ENCODE peak calls at places on chromosomes 7 and 10, in six cellular contexts. One of them, this sample, is unnamed. For H3K9me3, the result is how much of the 10 kb centered on the place peaks cover.

GRCh38 chr7:137992042-137992737 is 9.7 kb downstream of the CREB3L2 start:
- DNase-seq in right lobe of liver: no peak
- DNase-seq in stomach: no peak
- DNase-seq in endothelial cell of umbilical vein: peak
- DNase-seq in gastrocnemius medialis: no peak
- DNase-seq in CD8-positive, alpha-beta memory T cell: no peak
- DNase-seq in this sample: no peak

GRCh38 chr7:26368542-26368941 is 76.9 kb downstream of the SNX10 start:
- DNase-seq in right lobe of liver: no peak
- DNase-seq in stomach: no peak
- DNase-seq in endothelial cell of umbilical vein: peak
- DNase-seq in gastrocnemius medialis: no peak
- DNase-seq in CD8-positive, alpha-beta memory T cell: no peak
- DNase-seq in this sample: no peak

GRCh38 chr7:154960063-154960790 is 42.7 kb downstream of the PAXIP1 start:
- DNase-seq in right lobe of liver: no peak
- DNase-seq in stomach: no peak
- DNase-seq in endothelial cell of umbilical vein: no peak
- DNase-seq in gastrocnemius medialis: no peak
- DNase-seq in CD8-positive, alpha-beta memory T cell: no peak
- DNase-seq in this sample: no peak

GRCh38 chr7:3336042-3336665 is 35.1 kb downstream of the SDK1 start:
- DNase-seq in right lobe of liver: no peak
- DNase-seq in stomach: no peak
- DNase-seq in endothelial cell of umbilical vein: no peak
- DNase-seq in gastrocnemius medialis: no peak
- DNase-seq in CD8-positive, alpha-beta memory T cell: no peak
- DNase-seq in this sample: no peak

GRCh38 chr10:34800624-34801023 is 14.5 kb downstream of the PARD3 start:
- DNase-seq in right lobe of liver: no peak
- DNase-seq in stomach: no peak
- DNase-seq in endothelial cell of umbilical vein: no peak
- DNase-seq in gastrocnemius medialis: no peak
- DNase-seq in CD8-positive, alpha-beta memory T cell: no peak
- DNase-seq in this sample: no peak

GRCh38 chr7:17408904-17409290 is 110.4 kb downstream of the AHR start:
- DNase-seq in right lobe of liver: no peak
- DNase-seq in stomach: no peak
- DNase-seq in endothelial cell of umbilical vein: no peak
- DNase-seq in gastrocnemius medialis: no peak
- DNase-seq in CD8-positive, alpha-beta memory T cell: no peak
- DNase-seq in this sample: no peak

GRCh38 chr10:68345621-68346020 is 12.9 kb upstream of the PBLD start:
- DNase-seq in right lobe of liver: no peak
- DNase-seq in stomach: no peak
- DNase-seq in endothelial cell of umbilical vein: no peak
- DNase-seq in gastrocnemius medialis: no peak
- DNase-seq in CD8-positive, alpha-beta memory T cell: no peak
- DNase-seq in this sample: no peak

GRCh38 chr10:122386514-122386913 is 12.0 kb downstream of the PLEKHA1 start:
- DNase-seq in right lobe of liver: no peak
- DNase-seq in stomach: no peak
- DNase-seq in endothelial cell of umbilical vein: no peak
- DNase-seq in gastrocnemius medialis: no peak
- DNase-seq in CD8-positive, alpha-beta memory T cell: no peak
- DNase-seq in this sample: no peak

GRCh38 chr7:68980011-68980410 is 618.3 kb upstream of the AUTS2 start:
- DNase-seq in right lobe of liver: no peak
- DNase-seq in stomach: no peak
- DNase-seq in endothelial cell of umbilical vein: no peak
- DNase-seq in gastrocnemius medialis: no peak
- DNase-seq in CD8-positive, alpha-beta memory T cell: no peak
- DNase-seq in this sample: peak

GRCh38 chr10:73232887-73233286 is 14.2 kb downstream of the DNAJC9 start:
- DNase-seq in right lobe of liver: no peak
- DNase-seq in stomach: no peak
- DNase-seq in endothelial cell of umbilical vein: peak
- DNase-seq in gastrocnemius medialis: no peak
- DNase-seq in CD8-positive, alpha-beta memory T cell: no peak
- DNase-seq in this sample: no peak

GRCh38 chr7:158083526-158084310 is 503.9 kb downstream of the PTPRN2 start:
- DNase-seq in right lobe of liver: no peak
- DNase-seq in stomach: peak
- DNase-seq in endothelial cell of umbilical vein: no peak
- DNase-seq in gastrocnemius medialis: no peak
- DNase-seq in CD8-positive, alpha-beta memory T cell: no peak
- DNase-seq in this sample: no peak
- H3K9me3 ChIP-seq in right lobe of liver: under half
- H3K9me3 ChIP-seq in stomach: under half
- H3K9me3 ChIP-seq in endothelial cell of umbilical vein: under half
- H3K9me3 ChIP-seq in gastrocnemius medialis: under half
- H3K9me3 ChIP-seq in CD8-positive, alpha-beta memory T cell: under half
- H3K9me3 ChIP-seq in this sample: under half

DNA sequence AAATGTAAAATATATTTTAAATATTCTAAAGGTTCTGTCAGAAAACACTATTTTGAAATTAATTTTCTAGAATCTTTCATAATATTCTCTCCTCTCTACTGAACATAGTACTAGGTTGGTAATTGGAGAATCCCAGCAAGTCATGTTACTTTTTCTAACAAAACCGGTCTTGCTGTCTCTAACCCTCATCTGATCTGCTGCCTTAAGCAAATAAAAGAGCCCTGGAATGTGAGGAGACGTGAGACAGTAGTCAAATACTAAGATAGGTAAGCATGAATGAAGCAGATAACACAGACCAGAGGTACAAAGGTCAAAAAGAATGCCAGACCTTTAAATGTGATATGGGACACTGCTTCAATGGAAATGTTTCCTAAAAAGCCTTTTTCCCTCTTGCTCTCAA is 462.4 kb upstream of the NUPR2 start:
- DNase-seq in right lobe of liver: no peak
- DNase-seq in stomach: no peak
- DNase-seq in endothelial cell of umbilical vein: no peak
- DNase-seq in gastrocnemius medialis: no peak
- DNase-seq in CD8-positive, alpha-beta memory T cell: no peak
- DNase-seq in this sample: no peak
- H3K9me3 ChIP-seq in right lobe of liver: under half
- H3K9me3 ChIP-seq in stomach: under half
- H3K9me3 ChIP-seq in endothelial cell of umbilical vein: under half
- H3K9me3 ChIP-seq in gastrocnemius medialis: under half
- H3K9me3 ChIP-seq in CD8-positive, alpha-beta memory T cell: under half
- H3K9me3 ChIP-seq in this sample: under half

GRCh38 chr10:133026171-133026570 is 61.6 kb upstream of the ADGRA1 start:
- DNase-seq in right lobe of liver: no peak
- DNase-seq in stomach: no peak
- DNase-seq in endothelial cell of umbilical vein: no peak
- DNase-seq in gastrocnemius medialis: no peak
- DNase-seq in CD8-positive, alpha-beta memory T cell: no peak
- DNase-seq in this sample: no peak
- H3K9me3 ChIP-seq in right lobe of liver: under half
- H3K9me3 ChIP-seq in stomach: under half
- H3K9me3 ChIP-seq in endothelial cell of umbilical vein: under half
- H3K9me3 ChIP-seq in gastrocnemius medialis: under half
- H3K9me3 ChIP-seq in CD8-positive, alpha-beta memory T cell: under half
- H3K9me3 ChIP-seq in this sample: under half

DNA sequence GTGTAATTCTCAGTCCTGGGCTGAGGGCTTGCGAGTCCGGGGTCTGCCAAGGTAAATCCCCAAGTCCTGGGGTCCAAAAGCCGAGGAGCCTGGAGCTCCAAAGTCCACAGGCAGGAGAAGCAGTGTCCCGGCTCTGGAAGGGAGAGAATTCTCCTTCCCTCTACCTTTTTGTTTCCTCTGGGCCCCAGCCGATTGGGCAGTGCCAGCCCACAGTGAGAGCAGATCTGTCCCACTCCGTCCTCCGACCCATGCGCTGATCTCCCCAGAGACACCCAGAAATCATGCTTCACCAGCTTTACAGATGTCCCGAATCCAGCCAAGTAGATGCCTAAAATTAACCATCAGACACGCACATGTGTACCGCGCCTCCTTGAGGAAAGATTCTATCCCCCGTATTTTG is 8.1 kb upstream of the VIPR2 start:
- DNase-seq in right lobe of liver: no peak
- DNase-seq in stomach: no peak
- DNase-seq in endothelial cell of umbilical vein: no peak
- DNase-seq in gastrocnemius medialis: no peak
- DNase-seq in CD8-positive, alpha-beta memory T cell: no peak
- DNase-seq in this sample: no peak
- H3K9me3 ChIP-seq in right lobe of liver: under half
- H3K9me3 ChIP-seq in stomach: under half
- H3K9me3 ChIP-seq in endothelial cell of umbilical vein: under half
- H3K9me3 ChIP-seq in gastrocnemius medialis: under half
- H3K9me3 ChIP-seq in CD8-positive, alpha-beta memory T cell: under half
- H3K9me3 ChIP-seq in this sample: under half

GRCh38 chr10:131124945-131125344 is 186.6 kb downstream of the TCERG1L start:
- DNase-seq in right lobe of liver: no peak
- DNase-seq in stomach: no peak
- DNase-seq in endothelial cell of umbilical vein: no peak
- DNase-seq in gastrocnemius medialis: no peak
- DNase-seq in CD8-positive, alpha-beta memory T cell: no peak
- DNase-seq in this sample: no peak
- H3K9me3 ChIP-seq in right lobe of liver: under half
- H3K9me3 ChIP-seq in stomach: under half
- H3K9me3 ChIP-seq in endothelial cell of umbilical vein: under half
- H3K9me3 ChIP-seq in gastrocnemius medialis: under half
- H3K9me3 ChIP-seq in CD8-positive, alpha-beta memory T cell: under half
- H3K9me3 ChIP-seq in this sample: under half

DNA sequence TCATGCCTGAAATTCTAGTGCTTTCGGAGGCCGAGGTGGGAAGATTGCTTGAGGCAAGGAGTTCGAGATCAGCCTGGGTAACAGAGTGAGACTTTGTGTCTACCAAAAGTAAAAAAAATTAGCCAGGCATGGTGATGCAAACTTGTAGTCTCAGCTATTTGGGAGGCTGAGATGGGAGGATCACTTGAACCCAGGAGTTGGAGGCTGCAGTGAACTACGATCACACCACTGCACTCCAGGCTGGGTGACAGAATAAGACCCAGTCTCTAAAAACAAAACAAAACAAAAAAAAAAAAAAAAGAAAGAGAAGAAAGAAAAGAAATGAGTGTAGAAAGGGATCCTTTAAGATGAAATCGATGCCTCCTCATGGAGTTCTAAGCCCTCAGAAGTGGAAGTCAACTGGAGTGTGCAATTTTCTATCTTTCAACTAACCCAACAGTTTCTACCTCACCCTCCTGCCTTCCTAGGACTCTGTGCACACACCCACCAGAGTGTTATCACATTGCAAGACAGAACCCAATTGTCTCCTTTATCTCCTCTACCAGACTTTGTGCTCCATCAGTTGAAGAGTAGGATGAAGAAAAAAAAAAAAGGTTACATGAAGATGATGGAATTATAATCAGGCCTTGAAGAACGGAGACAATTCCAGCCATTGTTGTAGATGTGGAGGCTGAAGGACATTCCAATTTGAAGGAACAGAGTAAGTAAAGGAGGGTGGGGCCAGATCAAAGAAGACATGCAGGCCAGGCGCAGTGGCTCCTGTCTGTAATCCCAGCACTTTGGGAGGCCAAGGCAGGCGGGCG is 26.9 kb downstream of the NYAP1 start:
- DNase-seq in right lobe of liver: no peak
- DNase-seq in stomach: no peak
- DNase-seq in endothelial cell of umbilical vein: no peak
- DNase-seq in gastrocnemius medialis: no peak
- DNase-seq in CD8-positive, alpha-beta memory T cell: no peak
- DNase-seq in this sample: no peak
- H3K9me3 ChIP-seq in right lobe of liver: under half
- H3K9me3 ChIP-seq in stomach: under half
- H3K9me3 ChIP-seq in endothelial cell of umbilical vein: under half
- H3K9me3 ChIP-seq in gastrocnemius medialis: under half
- H3K9me3 ChIP-seq in CD8-positive, alpha-beta memory T cell: under half
- H3K9me3 ChIP-seq in this sample: under half

This sample was measured in A673.